ENCODE peak calls at places on chromosomes 12 and 14, in four cellular contexts. One of them, this sample, is unnamed.

GRCh38 chr12:108282676-108283075 is 56.4 kb downstream of the CMKLR1 start:
- DNase-seq in WTC11: no peak
- DNase-seq in GM12878: no peak
- DNase-seq in HepG2: no peak
- DNase-seq in this sample: no peak

GRCh38 chr14:91164676-91165075 is 50.8 kb downstream of the DGLUCY start:
- DNase-seq in WTC11: no peak
- DNase-seq in GM12878: no peak
- DNase-seq in HepG2: no peak
- DNase-seq in this sample: no peak

GRCh38 chr12:79618848-79619404 is 71.8 kb downstream of the PAWR start:
- DNase-seq in HepG2: no peak
- DNase-seq in GM12878: no peak
- DNase-seq in WTC11: no peak
- DNase-seq in this sample: no peak

GRCh38 chr14:69873877-69874780 is 5.1 kb upstream of the SMOC1 start:
- DNase-seq in HepG2: no peak
- DNase-seq in WTC11: no peak
- DNase-seq in GM12878: no peak
- DNase-seq in this sample: no peak

GRCh38 chr12:59370933-59371332 is 224.9 kb upstream of the SLC16A7 start:
- DNase-seq in HepG2: no peak
- DNase-seq in GM12878: no peak
- DNase-seq in WTC11: no peak
- DNase-seq in this sample: no peak

GRCh38 chr14:69101331-69101826 is 51.5 kb downstream of the DCAF5 start:
- DNase-seq in WTC11: no peak
- DNase-seq in HepG2: no peak
- DNase-seq in GM12878: no peak
- DNase-seq in this sample: peak; percentile 28

GRCh38 chr14:68815288-68816182 is 22.7 kb upstream of the ZFP36L1 start:
- DNase-seq in HepG2: no peak
- DNase-seq in WTC11: no peak
- DNase-seq in GM12878: no peak
- DNase-seq in this sample: no peak

GRCh38 chr14:91286530-91286937 is 42.0 kb upstream of the GPR68 start:
- DNase-seq in GM12878: peak; percentile 21
- DNase-seq in HepG2: peak; percentile 58
- DNase-seq in WTC11: peak; percentile 83
- DNase-seq in this sample: peak; percentile 73

GRCh38 chr14:93959239-93960107 is 16.9 kb downstream of the ASB2 start:
- DNase-seq in HepG2: peak; percentile 98
- DNase-seq in WTC11: no peak
- DNase-seq in GM12878: peak; percentile 90
- DNase-seq in this sample: peak; percentile 15

GRCh38 chr14:54784060-54784459 is 118.6 kb downstream of the GCH1 start:
- DNase-seq in WTC11: no peak
- DNase-seq in GM12878: no peak
- DNase-seq in HepG2: no peak
- DNase-seq in this sample: no peak

GRCh38 chr14:70036665-70037064 is 152.1 kb downstream of the SLC8A3 start:
- DNase-seq in HepG2: peak; percentile 42
- DNase-seq in GM12878: no peak
- DNase-seq in WTC11: no peak
- DNase-seq in this sample: no peak

GRCh38 chr12:115423546-115423987 is 739.6 kb upstream of the TBX3 start:
- DNase-seq in HepG2: peak; percentile 98
- DNase-seq in GM12878: no peak
- DNase-seq in WTC11: no peak
- DNase-seq in this sample: no peak

GRCh38 chr14:101721951-101722661 is 39.4 kb upstream of the PPP2R5C start:
- DNase-seq in WTC11: no peak
- DNase-seq in HepG2: peak; percentile 47
- DNase-seq in GM12878: no peak
- DNase-seq in this sample: no peak

GRCh38 chr12:127677537-127678131 is 589.3 kb upstream of the TMEM132C start:
- DNase-seq in WTC11: peak; percentile 78
- DNase-seq in HepG2: peak; percentile 44
- DNase-seq in GM12878: no peak
- DNase-seq in this sample: peak; percentile 43

GRCh38 chr14:70436867-70437266 is 15.1 kb upstream of the ADAM21 start:
- DNase-seq in HepG2: no peak
- DNase-seq in WTC11: no peak
- DNase-seq in GM12878: no peak
- DNase-seq in this sample: no peak

GRCh38 chr14:24110060-24110459 is 4.5 kb upstream of the DCAF11 start:
- DNase-seq in HepG2: peak; percentile 68
- DNase-seq in GM12878: no peak
- DNase-seq in WTC11: no peak
- DNase-seq in this sample: no peak

GRCh38 chr14:75369506-75369905 is 58.3 kb upstream of the JDP2 start:
- DNase-seq in GM12878: no peak
- DNase-seq in WTC11: no peak
- DNase-seq in HepG2: no peak
- DNase-seq in this sample: no peak

GRCh38 chr12:42705863-42706262 is 116.3 kb upstream of the PRICKLE1 start:
- DNase-seq in WTC11: no peak
- DNase-seq in HepG2: no peak
- DNase-seq in GM12878: no peak
- DNase-seq in this sample: no peak

GRCh38 chr12:49875115-49875720 is 28.5 kb downstream of the FAIM2 start:
- DNase-seq in WTC11: no peak
- DNase-seq in GM12878: no peak
- DNase-seq in HepG2: no peak
- DNase-seq in this sample: no peak

GRCh38 chr14:100333311-100333710 is 10.2 kb downstream of the SLC25A47 start:
- DNase-seq in WTC11: no peak
- DNase-seq in HepG2: no peak
- DNase-seq in GM12878: no peak
- DNase-seq in this sample: no peak

GRCh38 chr14:100333867-100334266 is 10.7 kb downstream of the SLC25A47 start:
- DNase-seq in GM12878: no peak
- DNase-seq in WTC11: no peak
- DNase-seq in HepG2: no peak
- DNase-seq in this sample: no peak

GRCh38 chr14:100330396-100330931 is 7.3 kb downstream of the SLC25A47 start:
- DNase-seq in GM12878: no peak
- DNase-seq in WTC11: no peak
- DNase-seq in HepG2: no peak
- DNase-seq in this sample: no peak

GRCh38 chr14:100334904-100335303 is 11.8 kb downstream of the SLC25A47 start:
- DNase-seq in WTC11: no peak
- DNase-seq in HepG2: no peak
- DNase-seq in GM12878: no peak
- DNase-seq in this sample: no peak

GRCh38 chr14:100332797-100333196 is 9.7 kb downstream of the SLC25A47 start:
- DNase-seq in HepG2: no peak
- DNase-seq in WTC11: no peak
- DNase-seq in GM12878: no peak
- DNase-seq in this sample: no peak
- TF ChIP-seq CBFB in HepG2: no peak
- TF ChIP-seq CBFB in WTC11: no peak
- TF ChIP-seq CBFB in GM12878: no peak
- TF ChIP-seq CBFB in this sample: no peak

DNA sequence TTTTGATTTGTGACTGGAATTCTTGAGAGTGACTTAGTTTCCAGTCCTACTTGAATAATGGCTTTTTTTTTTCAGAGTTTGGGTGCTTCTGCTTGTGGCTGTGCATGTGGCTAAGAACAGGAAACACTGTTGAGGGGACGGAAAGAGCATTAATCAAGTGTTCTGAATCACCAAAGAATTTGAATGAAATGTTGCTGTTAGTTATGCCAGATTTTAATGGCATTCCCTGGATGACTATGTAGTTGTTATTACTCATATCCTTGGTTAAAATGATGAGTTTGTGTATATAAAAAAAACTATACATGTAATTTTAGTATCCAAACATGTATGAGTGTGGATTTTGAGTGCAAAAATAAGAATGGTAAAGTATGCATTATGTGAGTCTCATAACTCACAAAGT is 347.9 kb downstream of the BCAT1 start:
- DNase-seq in GM12878: no peak
- DNase-seq in WTC11: no peak
- DNase-seq in HepG2: no peak
- DNase-seq in this sample: no peak
- TF ChIP-seq CBFB in GM12878: no peak
- TF ChIP-seq CBFB in WTC11: no peak
- TF ChIP-seq CBFB in HepG2: no peak
- TF ChIP-seq CBFB in this sample: no peak

DNA sequence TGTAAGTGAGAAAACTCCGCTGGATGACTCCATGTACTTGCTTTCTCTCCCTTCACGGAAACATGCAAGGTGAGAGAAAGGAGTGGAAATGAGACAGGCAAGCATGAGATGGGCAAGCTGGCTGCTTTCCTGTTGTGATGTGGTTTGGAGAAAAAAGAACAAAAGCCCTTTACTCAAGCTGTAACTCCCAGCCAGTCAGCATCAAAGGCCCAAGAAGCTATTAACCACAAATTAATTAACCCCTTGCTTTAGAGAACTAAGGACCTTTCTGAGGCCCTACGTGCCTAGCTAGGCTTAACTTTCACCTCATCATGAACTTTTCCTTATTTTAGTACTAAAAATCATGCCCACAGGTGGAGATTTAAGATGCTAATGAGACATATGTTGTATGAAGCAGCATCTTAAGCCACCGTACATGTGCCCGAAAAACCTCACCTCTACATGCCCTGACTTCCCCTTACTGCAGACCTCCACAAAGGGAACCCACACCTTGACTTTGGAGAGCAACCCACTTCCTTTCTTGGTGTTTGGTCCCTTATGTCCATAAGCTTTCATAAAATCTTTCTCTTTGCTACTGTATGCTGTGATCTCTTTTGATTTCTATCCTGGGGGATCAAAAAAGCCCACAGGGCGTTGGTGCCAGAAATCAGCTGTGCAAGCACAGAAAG is 87.0 kb downstream of the GALNT8 start:
- DNase-seq in GM12878: no peak
- DNase-seq in WTC11: no peak
- DNase-seq in HepG2: no peak
- DNase-seq in this sample: no peak
- TF ChIP-seq CBFB in GM12878: peak; percentile 58
- TF ChIP-seq CBFB in WTC11: no peak
- TF ChIP-seq CBFB in HepG2: no peak
- TF ChIP-seq CBFB in this sample: no peak

GRCh38 chr12:106106129-106106566 is 32.6 kb downstream of the NUAK1 start:
- DNase-seq in HepG2: no peak
- DNase-seq in GM12878: no peak
- DNase-seq in WTC11: no peak
- DNase-seq in this sample: no peak

GRCh38 chr12:106109168-106109910 is 29.4 kb downstream of the NUAK1 start:
- DNase-seq in WTC11: no peak
- DNase-seq in HepG2: no peak
- DNase-seq in GM12878: no peak
- DNase-seq in this sample: no peak

GRCh38 chr12:106106892-106107291 is 31.9 kb downstream of the NUAK1 start:
- DNase-seq in GM12878: no peak
- DNase-seq in HepG2: no peak
- DNase-seq in WTC11: no peak
- DNase-seq in this sample: no peak

GRCh38 chr12:106107566-106107965 is 31.2 kb downstream of the NUAK1 start:
- DNase-seq in HepG2: no peak
- DNase-seq in GM12878: no peak
- DNase-seq in WTC11: no peak
- DNase-seq in this sample: no peak

GRCh38 chr12:106108187-106108816 is 30.5 kb downstream of the NUAK1 start:
- DNase-seq in HepG2: no peak
- DNase-seq in WTC11: peak; percentile 43
- DNase-seq in GM12878: no peak
- DNase-seq in this sample: no peak
- TF ChIP-seq CBFB in HepG2: no peak
- TF ChIP-seq CBFB in WTC11: no peak
- TF ChIP-seq CBFB in GM12878: no peak
- TF ChIP-seq CBFB in this sample: no peak

GRCh38 chr12:7396418-7396817 is 47.5 kb downstream of the CD163L1 start:
- DNase-seq in WTC11: no peak
- DNase-seq in HepG2: no peak
- DNase-seq in GM12878: no peak
- DNase-seq in this sample: no peak

GRCh38 chr12:7399089-7399488 is 44.9 kb downstream of the CD163L1 start:
- DNase-seq in WTC11: no peak
- DNase-seq in GM12878: no peak
- DNase-seq in HepG2: no peak
- DNase-seq in this sample: no peak

GRCh38 chr12:7395950-7396349 is 48.0 kb downstream of the CD163L1 start:
- DNase-seq in WTC11: no peak
- DNase-seq in HepG2: no peak
- DNase-seq in GM12878: no peak
- DNase-seq in this sample: no peak
- TF ChIP-seq CBFB in WTC11: no peak
- TF ChIP-seq CBFB in HepG2: no peak
- TF ChIP-seq CBFB in GM12878: no peak
- TF ChIP-seq CBFB in this sample: no peak

DNA sequence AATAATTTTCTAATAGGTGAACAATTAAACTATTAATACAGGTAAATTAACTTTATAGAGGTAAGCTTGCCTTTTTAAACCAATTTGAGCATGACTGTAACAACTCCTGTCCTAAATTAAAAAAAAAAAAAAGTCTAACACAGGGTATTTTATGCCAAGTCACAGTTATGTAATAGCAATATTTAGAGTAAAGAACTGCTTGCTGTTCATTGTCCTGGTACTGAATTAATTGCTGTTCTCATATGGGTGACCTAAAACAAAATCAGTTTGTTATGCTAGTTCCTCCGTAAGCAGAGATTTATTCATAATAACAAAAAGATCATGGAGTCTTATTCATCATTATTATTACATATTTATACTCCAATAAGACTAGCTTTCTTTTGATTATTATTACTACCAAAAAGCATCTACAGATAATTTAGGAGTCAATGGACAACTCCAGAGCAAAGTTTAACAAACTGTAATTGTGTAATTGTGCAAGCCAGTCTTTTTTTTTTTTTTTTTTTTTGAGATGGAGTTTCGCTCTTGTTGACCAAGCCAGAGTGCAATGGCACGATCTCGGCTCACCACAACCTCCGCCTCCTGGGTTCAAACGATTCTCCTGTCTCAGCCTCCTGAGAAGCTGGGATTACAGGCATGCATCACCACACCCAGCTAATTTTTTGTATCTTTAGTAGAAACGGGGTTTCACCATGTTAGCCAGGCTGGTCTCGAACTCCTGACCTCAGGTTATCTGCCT is 98.3 kb downstream of the ITPR2 start:
- DNase-seq in WTC11: no peak
- DNase-seq in HepG2: no peak
- DNase-seq in GM12878: no peak
- DNase-seq in this sample: no peak
- TF ChIP-seq CBFB in WTC11: no peak
- TF ChIP-seq CBFB in HepG2: no peak
- TF ChIP-seq CBFB in GM12878: no peak
- TF ChIP-seq CBFB in this sample: no peak

GRCh38 chr12:124328116-124328515 is 33.2 kb downstream of the RFLNA start:
- DNase-seq in WTC11: no peak
- DNase-seq in HepG2: no peak
- DNase-seq in GM12878: no peak
- DNase-seq in this sample: no peak
- TF ChIP-seq CBFB in WTC11: no peak
- TF ChIP-seq CBFB in HepG2: no peak
- TF ChIP-seq CBFB in GM12878: no peak
- TF ChIP-seq CBFB in this sample: no peak

GRCh38 chr12:60475825-60476224 is 880.0 kb downstream of the SLC16A7 start:
- DNase-seq in HepG2: no peak
- DNase-seq in GM12878: no peak
- DNase-seq in WTC11: no peak
- DNase-seq in this sample: no peak
- TF ChIP-seq CBFB in HepG2: no peak
- TF ChIP-seq CBFB in GM12878: no peak
- TF ChIP-seq CBFB in WTC11: no peak
- TF ChIP-seq CBFB in this sample: no peak

GRCh38 chr14:63852817-63853730 is at the start of gene SYNE2:
- DNase-seq in GM12878: no peak
- DNase-seq in HepG2: peak; percentile 38
- DNase-seq in WTC11: peak; percentile 89
- DNase-seq in this sample: peak; percentile 55
- TF ChIP-seq CBFB in GM12878: no peak
- TF ChIP-seq CBFB in HepG2: no peak
- TF ChIP-seq CBFB in WTC11: no peak
- TF ChIP-seq CBFB in this sample: no peak